ENCODE peak calls at places on chromosomes 3 and 15, in five cellular contexts. One of them, this sample, is unnamed.
A peak's percentile ranks its signal among the peaks of the same experiment; 100 is the strongest.

GRCh38 chr3:81998139-81998755 is 236.8 kb upstream of the GBE1 start:
- DNase-seq in iris pigment epithelial cell: peak; percentile 49
- DNase-seq in HTR-8/SVneo: no peak
- DNase-seq in sciatic nerve: no peak
- DNase-seq in stimulated activated CD4-positive, alpha-beta T cell treated with anti-CD3 and anti-CD28 coated beads, Interleukin-1b, Interleukin-23, amount 100 ng/mL, for 4 hours: no peak
- DNase-seq in this sample: no peak

GRCh38 chr15:40103124-40103858 is 5.4 kb downstream of the BMF start:
- DNase-seq in iris pigment epithelial cell: peak; percentile 80
- DNase-seq in HTR-8/SVneo: no peak
- DNase-seq in sciatic nerve: peak; percentile 88
- DNase-seq in stimulated activated CD4-positive, alpha-beta T cell treated with anti-CD3 and anti-CD28 coated beads, Interleukin-1b, Interleukin-23, amount 100 ng/mL, for 4 hours: no peak
- DNase-seq in this sample: no peak

GRCh38 chr3:155581579-155581978 is 163.3 kb downstream of the PLCH1 start:
- DNase-seq in iris pigment epithelial cell: no peak
- DNase-seq in HTR-8/SVneo: no peak
- DNase-seq in sciatic nerve: no peak
- DNase-seq in stimulated activated CD4-positive, alpha-beta T cell treated with anti-CD3 and anti-CD28 coated beads, Interleukin-1b, Interleukin-23, amount 100 ng/mL, for 4 hours: no peak
- DNase-seq in this sample: no peak

GRCh38 chr15:42163947-42164550 is 7.6 kb upstream of the PLA2G4F start:
- DNase-seq in iris pigment epithelial cell: no peak
- DNase-seq in HTR-8/SVneo: no peak
- DNase-seq in sciatic nerve: no peak
- DNase-seq in stimulated activated CD4-positive, alpha-beta T cell treated with anti-CD3 and anti-CD28 coated beads, Interleukin-1b, Interleukin-23, amount 100 ng/mL, for 4 hours: no peak
- DNase-seq in this sample: no peak

GRCh38 chr3:78839710-78840109 is 928.1 kb downstream of the ROBO1 start:
- DNase-seq in iris pigment epithelial cell: peak; percentile 54
- DNase-seq in HTR-8/SVneo: no peak
- DNase-seq in sciatic nerve: no peak
- DNase-seq in stimulated activated CD4-positive, alpha-beta T cell treated with anti-CD3 and anti-CD28 coated beads, Interleukin-1b, Interleukin-23, amount 100 ng/mL, for 4 hours: no peak
- DNase-seq in this sample: no peak

GRCh38 chr15:67148196-67148701 is 82.8 kb downstream of the SMAD3 start:
- DNase-seq in iris pigment epithelial cell: peak; percentile 80
- DNase-seq in HTR-8/SVneo: peak; percentile 39
- DNase-seq in sciatic nerve: peak; percentile 35
- DNase-seq in stimulated activated CD4-positive, alpha-beta T cell treated with anti-CD3 and anti-CD28 coated beads, Interleukin-1b, Interleukin-23, amount 100 ng/mL, for 4 hours: no peak
- DNase-seq in this sample: no peak

GRCh38 chr3:100972867-100973266 is 20.4 kb downstream of the ABI3BP start:
- DNase-seq in iris pigment epithelial cell: peak; percentile 49
- DNase-seq in HTR-8/SVneo: no peak
- DNase-seq in sciatic nerve: no peak
- DNase-seq in stimulated activated CD4-positive, alpha-beta T cell treated with anti-CD3 and anti-CD28 coated beads, Interleukin-1b, Interleukin-23, amount 100 ng/mL, for 4 hours: no peak
- DNase-seq in this sample: no peak

GRCh38 chr15:70559223-70559823 is 204.0 kb downstream of the UACA start:
- DNase-seq in iris pigment epithelial cell: peak; percentile 62
- DNase-seq in HTR-8/SVneo: no peak
- DNase-seq in sciatic nerve: peak; percentile 66
- DNase-seq in stimulated activated CD4-positive, alpha-beta T cell treated with anti-CD3 and anti-CD28 coated beads, Interleukin-1b, Interleukin-23, amount 100 ng/mL, for 4 hours: peak; percentile 39
- DNase-seq in this sample: peak; percentile 28

GRCh38 chr15:58762731-58763130 is 8.4 kb upstream of the MINDY2 start:
- DNase-seq in iris pigment epithelial cell: no peak
- DNase-seq in HTR-8/SVneo: no peak
- DNase-seq in sciatic nerve: no peak
- DNase-seq in stimulated activated CD4-positive, alpha-beta T cell treated with anti-CD3 and anti-CD28 coated beads, Interleukin-1b, Interleukin-23, amount 100 ng/mL, for 4 hours: no peak
- DNase-seq in this sample: no peak

GRCh38 chr3:20039082-20039764 is 1.0 kb upstream of the KAT2B start:
- DNase-seq in iris pigment epithelial cell: no peak
- DNase-seq in HTR-8/SVneo: no peak
- DNase-seq in sciatic nerve: no peak
- DNase-seq in stimulated activated CD4-positive, alpha-beta T cell treated with anti-CD3 and anti-CD28 coated beads, Interleukin-1b, Interleukin-23, amount 100 ng/mL, for 4 hours: no peak
- DNase-seq in this sample: no peak

GRCh38 chr3:188772886-188773285 is 398.9 kb upstream of the TPRG1 start:
- DNase-seq in iris pigment epithelial cell: peak; percentile 89
- DNase-seq in HTR-8/SVneo: no peak
- DNase-seq in sciatic nerve: no peak
- DNase-seq in stimulated activated CD4-positive, alpha-beta T cell treated with anti-CD3 and anti-CD28 coated beads, Interleukin-1b, Interleukin-23, amount 100 ng/mL, for 4 hours: no peak
- DNase-seq in this sample: no peak

GRCh38 chr3:117665311-117665710 is 955.7 kb downstream of the TUSC7 start:
- DNase-seq in iris pigment epithelial cell: no peak
- DNase-seq in HTR-8/SVneo: no peak
- DNase-seq in sciatic nerve: no peak
- DNase-seq in stimulated activated CD4-positive, alpha-beta T cell treated with anti-CD3 and anti-CD28 coated beads, Interleukin-1b, Interleukin-23, amount 100 ng/mL, for 4 hours: no peak
- DNase-seq in this sample: no peak

GRCh38 chr3:11637901-11638668 is 5.6 kb downstream of the VGLL4 start:
- DNase-seq in iris pigment epithelial cell: no peak
- DNase-seq in HTR-8/SVneo: no peak
- DNase-seq in sciatic nerve: no peak
- DNase-seq in stimulated activated CD4-positive, alpha-beta T cell treated with anti-CD3 and anti-CD28 coated beads, Interleukin-1b, Interleukin-23, amount 100 ng/mL, for 4 hours: no peak
- DNase-seq in this sample: no peak

GRCh38 chr3:129673897-129674797 is 67.7 kb upstream of the PLXND1 start:
- DNase-seq in iris pigment epithelial cell: no peak
- DNase-seq in HTR-8/SVneo: no peak
- DNase-seq in sciatic nerve: no peak
- DNase-seq in stimulated activated CD4-positive, alpha-beta T cell treated with anti-CD3 and anti-CD28 coated beads, Interleukin-1b, Interleukin-23, amount 100 ng/mL, for 4 hours: no peak
- DNase-seq in this sample: no peak

GRCh38 chr3:195704433-195704999 is 16.3 kb upstream of the MUC20 start:
- DNase-seq in iris pigment epithelial cell: no peak
- DNase-seq in HTR-8/SVneo: no peak
- DNase-seq in sciatic nerve: peak; percentile 49
- DNase-seq in stimulated activated CD4-positive, alpha-beta T cell treated with anti-CD3 and anti-CD28 coated beads, Interleukin-1b, Interleukin-23, amount 100 ng/mL, for 4 hours: no peak
- DNase-seq in this sample: no peak

GRCh38 chr3:31858439-31858838 is 122.6 kb downstream of the OSBPL10 start:
- DNase-seq in iris pigment epithelial cell: no peak
- DNase-seq in HTR-8/SVneo: peak; percentile 10
- DNase-seq in sciatic nerve: no peak
- DNase-seq in stimulated activated CD4-positive, alpha-beta T cell treated with anti-CD3 and anti-CD28 coated beads, Interleukin-1b, Interleukin-23, amount 100 ng/mL, for 4 hours: no peak
- DNase-seq in this sample: no peak

GRCh38 chr15:82849556-82850241 is 40.3 kb downstream of the WHAMM start:
- DNase-seq in iris pigment epithelial cell: peak; percentile 85
- DNase-seq in HTR-8/SVneo: peak; percentile 41
- DNase-seq in sciatic nerve: peak; percentile 73
- DNase-seq in stimulated activated CD4-positive, alpha-beta T cell treated with anti-CD3 and anti-CD28 coated beads, Interleukin-1b, Interleukin-23, amount 100 ng/mL, for 4 hours: no peak
- DNase-seq in this sample: no peak

GRCh38 chr15:81189583-81190283 is 6.9 kb upstream of the IL16 start:
- DNase-seq in iris pigment epithelial cell: peak; percentile 93
- DNase-seq in HTR-8/SVneo: no peak
- DNase-seq in sciatic nerve: no peak
- DNase-seq in stimulated activated CD4-positive, alpha-beta T cell treated with anti-CD3 and anti-CD28 coated beads, Interleukin-1b, Interleukin-23, amount 100 ng/mL, for 4 hours: no peak
- DNase-seq in this sample: no peak

GRCh38 chr15:43229977-43230376 is 9.2 kb upstream of the EPB42 start:
- DNase-seq in iris pigment epithelial cell: no peak
- DNase-seq in HTR-8/SVneo: no peak
- DNase-seq in sciatic nerve: no peak
- DNase-seq in stimulated activated CD4-positive, alpha-beta T cell treated with anti-CD3 and anti-CD28 coated beads, Interleukin-1b, Interleukin-23, amount 100 ng/mL, for 4 hours: no peak
- DNase-seq in this sample: no peak

GRCh38 chr15:39266882-39267281 is 314.0 kb upstream of the THBS1 start:
- DNase-seq in iris pigment epithelial cell: no peak
- DNase-seq in HTR-8/SVneo: no peak
- DNase-seq in sciatic nerve: no peak
- DNase-seq in stimulated activated CD4-positive, alpha-beta T cell treated with anti-CD3 and anti-CD28 coated beads, Interleukin-1b, Interleukin-23, amount 100 ng/mL, for 4 hours: no peak
- DNase-seq in this sample: no peak

This sample was measured in activated T-helper 9 cell treated with anti-CD3 and anti-CD28 coated beads, Interleukin-2, amount 50 U/mL, for 16 hours.